ENCODE peak calls at places on chromosomes 4 and X, in eight cellular contexts. W is HFFc6, G is fibroblast of pulmonary artery, H is IMR-90, T is MCF 10A, I is glutamatergic neuron, K is neural progenitor cell, B is left ventricle myocardium inferior. M is an unnamed sample.

GRCh38 chr4:186204103-186204559 is 12.8 kb downstream of the CYP4V2 start:
- DNase-seq in W (no peak), G (peak; percentile 85), H (peak; percentile 85), T (no peak), I (no peak), K (no peak), B (no peak), M (no peak)

GRCh38 chrX:18698762-18699650 is 8.4 kb upstream of the PPEF1 start:
- DNase-seq in W (no peak), G (no peak), H (no peak), T (peak; percentile 48), I (no peak), K (no peak), B (no peak), M (no peak)

GRCh38 chrX:22177950-22178349 is 94.8 kb upstream of the CBLL2 start:
- DNase-seq in W (no peak), G (no peak), H (no peak), T (no peak), I (no peak), K (no peak), B (no peak), M (no peak)

GRCh38 chr4:98626350-98626749 is 32.1 kb downstream of the TSPAN5 start:
- DNase-seq in W (peak; percentile 85), G (peak; percentile 90), H (peak; percentile 94), T (peak; percentile 91), I (no peak), K (no peak), B (peak; percentile 18), M (peak; percentile 46)

GRCh38 chr4:159150838-159151390 is 48.0 kb downstream of the RAPGEF2 start:
- DNase-seq in W (no peak), G (no peak), H (no peak), T (no peak), I (no peak), K (no peak), B (no peak), M (no peak)

GRCh38 chrX:65706041-65706828 is 38.8 kb downstream of the MSN start:
- DNase-seq in W (peak; percentile 79), G (peak; percentile 87), H (peak; percentile 85), T (peak; percentile 90), I (no peak), K (no peak), B (peak; percentile 33), M (peak; percentile 20)

GRCh38 chr4:148015058-148015457 is 283.2 kb downstream of the ARHGAP10 start:
- DNase-seq in W (no peak), G (peak; percentile 29), H (no peak), T (no peak), I (no peak), K (no peak), B (no peak), M (no peak)

GRCh38 chr4:105116616-105117319 is 29.9 kb upstream of the TET2 start:
- DNase-seq in W (no peak), G (no peak), H (no peak), T (no peak), I (no peak), K (no peak), B (no peak), M (no peak)

GRCh38 chr4:23202712-23203247 is 510.0 kb downstream of the GBA3 start:
- DNase-seq in W (no peak), G (no peak), H (no peak), T (no peak), I (no peak), K (no peak), B (no peak), M (peak; percentile 8)

GRCh38 chrX:150899191-150899757 is 806 bp upstream of the CD99L2 start:
- DNase-seq in W (peak; percentile 5), G (peak; percentile 6), H (peak; percentile 6), T (no peak), I (peak; percentile 45), K (peak; percentile 65), B (peak; percentile 28), M (peak; percentile 7)

GRCh38 chr4:113639311-113639710 is 122.2 kb downstream of the CAMK2D start:
- DNase-seq in W (no peak), G (no peak), H (no peak), T (no peak), I (no peak), K (no peak), B (no peak), M (no peak)

GRCh38 chr4:135050086-135050717 is 848.6 kb upstream of the PABPC4L start:
- DNase-seq in W (no peak), G (peak; percentile 4), H (no peak), T (no peak), I (no peak), K (no peak), B (no peak), M (no peak)

GRCh38 chr4:154189346-154189745 is 302.3 kb downstream of the DCHS2 start:
- DNase-seq in W (no peak), G (no peak), H (no peak), T (no peak), I (no peak), K (no peak), B (no peak), M (no peak)

GRCh38 chr4:131764730-131765129 is 1384.4 kb upstream of the PCDH10 start:
- DNase-seq in W (no peak), G (no peak), H (no peak), T (no peak), I (no peak), K (no peak), B (no peak), M (no peak)

GRCh38 chr4:15515106-15515505 is 45.4 kb downstream of the CC2D2A start:
- DNase-seq in W (no peak), G (peak; percentile 40), H (peak; percentile 27), T (no peak), I (no peak), K (no peak), B (no peak), M (no peak)

GRCh38 chr4:25936696-25937095 is 22.7 kb downstream of the SMIM20 start:
- DNase-seq in W (no peak), G (no peak), H (no peak), T (no peak), I (no peak), K (no peak), B (no peak), M (no peak)

GRCh38 chr4:25941441-25941840 is 27.4 kb downstream of the SMIM20 start:
- DNase-seq in W (no peak), G (no peak), H (peak; percentile 20), T (no peak), I (no peak), K (no peak), B (no peak), M (no peak)

GRCh38 chr4:25937801-25938200 is 23.8 kb downstream of the SMIM20 start:
- DNase-seq in W (peak; percentile 40), G (peak; percentile 64), H (peak; percentile 49), T (no peak), I (no peak), K (no peak), B (no peak), M (no peak)

GRCh38 chr4:25938251-25939186 is 24.5 kb downstream of the SMIM20 start:
- DNase-seq in W (peak; percentile 75), G (peak; percentile 53), H (peak; percentile 77), T (peak; percentile 35), I (peak; percentile 29), K (no peak), B (peak; percentile 42), M (no peak)

DNA sequence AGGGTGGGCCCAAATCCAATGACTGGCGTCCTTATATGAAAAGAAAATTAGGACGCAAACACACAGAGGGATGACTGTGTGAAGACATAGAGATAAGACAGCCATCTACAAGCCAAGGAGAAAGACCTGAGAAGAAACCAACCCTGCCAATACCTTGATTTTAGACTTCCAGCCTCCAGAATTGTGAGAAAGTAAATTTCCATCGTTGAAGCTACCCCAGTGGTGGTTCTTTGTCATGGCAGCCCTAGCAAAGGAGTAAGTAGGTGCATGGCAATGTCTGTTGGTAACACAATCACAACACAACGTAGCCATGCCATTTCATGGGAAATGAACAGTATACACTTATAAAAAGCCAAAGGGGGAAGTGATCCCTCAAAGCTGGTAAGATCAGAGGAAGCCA is 25.3 kb downstream of the SMIM20 start:
- DNase-seq in W (no peak), G (no peak), H (no peak), T (no peak), I (no peak), K (no peak), B (no peak), M (no peak)
- TF ChIP-seq CTCF in W (peak; percentile 52), G (no peak), H (no peak), T (no peak), I (peak; percentile 61), K (no peak), B (no peak), M (no peak)

GRCh38 chrX:38474543-38474942 is 86.8 kb upstream of the TSPAN7 start:
- DNase-seq in W (no peak), G (no peak), H (no peak), T (no peak), I (no peak), K (no peak), B (no peak), M (no peak)
- TF ChIP-seq CTCF in W (no peak), G (no peak), H (no peak), T (no peak), I (no peak), K (peak; percentile 20), B (no peak), M (no peak)

GRCh38 chr4:183155450-183156184 is 56.6 kb downstream of the WWC2 start:
- DNase-seq in W (no peak), G (no peak), H (no peak), T (no peak), I (no peak), K (no peak), B (no peak), M (no peak)

GRCh38 chr4:183153190-183153916 is 54.3 kb downstream of the WWC2 start:
- DNase-seq in W (no peak), G (no peak), H (no peak), T (no peak), I (no peak), K (no peak), B (no peak), M (no peak)

GRCh38 chr4:183158062-183158461 is 59.0 kb downstream of the WWC2 start:
- DNase-seq in W (peak; percentile 29), G (peak; percentile 60), H (peak; percentile 90), T (peak; percentile 32), I (no peak), K (no peak), B (no peak), M (no peak)

GRCh38 chr4:183154701-183155391 is 55.8 kb downstream of the WWC2 start:
- DNase-seq in W (no peak), G (no peak), H (peak; percentile 24), T (no peak), I (no peak), K (peak; percentile 59), B (no peak), M (peak; percentile 25)

GRCh38 chr4:183157215-183157614 is 58.2 kb downstream of the WWC2 start:
- DNase-seq in W (no peak), G (no peak), H (no peak), T (no peak), I (no peak), K (no peak), B (no peak), M (no peak)
- TF ChIP-seq CTCF in W (peak; percentile 30), G (peak; percentile 9), H (peak; percentile 7), T (no peak), I (no peak), K (no peak), B (peak; percentile 41), M (no peak)

DNA sequence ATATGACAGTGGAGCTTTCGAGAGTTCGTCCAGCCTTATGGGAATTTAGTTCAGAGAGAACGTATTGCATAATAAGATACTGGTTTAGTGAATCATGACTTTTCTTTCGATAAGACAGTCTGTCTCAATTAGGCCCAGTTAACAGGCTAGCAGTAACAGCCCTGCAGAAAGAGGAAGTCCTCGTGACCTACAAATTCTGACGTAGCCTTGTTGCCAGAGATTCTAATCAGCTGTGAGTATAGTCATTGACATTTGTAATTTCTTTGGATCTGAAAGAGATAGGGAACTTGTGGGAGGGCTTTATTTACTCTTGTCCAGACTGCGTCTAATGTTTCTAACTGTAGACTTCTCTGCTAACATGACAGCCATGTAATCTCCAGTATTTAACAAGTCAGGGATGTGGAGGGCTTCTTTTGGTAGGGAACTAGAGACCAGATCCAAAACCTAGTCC is 15.8 kb downstream of the ART3 start:
- DNase-seq in W (peak; percentile 98), G (peak; percentile 88), H (peak; percentile 94), T (peak; percentile 88), I (no peak), K (no peak), B (no peak), M (peak; percentile 28)
- TF ChIP-seq CTCF in W (no peak), G (no peak), H (no peak), T (no peak), I (no peak), K (no peak), B (no peak), M (no peak)

M was measured in Calu3.